ENCODE peak calls at places on chromosome 16, in four cellular contexts. X is A549, P is GM12878, V is HepG2. N is an unnamed sample.

GRCh38 chr16:81861915-81862314 is 82.8 kb downstream of the PLCG2 start:
- DNase-seq in X (no peak), P (no peak), V (no peak), N (no peak)

GRCh38 chr16:24635900-24636610 is 93.4 kb upstream of the TNRC6A start:
- DNase-seq in X (peak; percentile 92), P (no peak), V (no peak), N (peak; percentile 83)

GRCh38 chr16:85124636-85125346 is 12.5 kb upstream of the CIBAR2 start:
- DNase-seq in X (no peak), P (no peak), V (no peak), N (no peak)

GRCh38 chr16:684961-685696 is 995 bp upstream of the JMJD8 start:
- DNase-seq in X (no peak), P (no peak), V (no peak), N (no peak)

GRCh38 chr16:397135-397661 is at the start of gene NME4:
- DNase-seq in X (peak; percentile 37), P (no peak), V (no peak), N (peak; percentile 86)

GRCh38 chr16:47987136-47987535 is 168.7 kb downstream of the ABCC12 start:
- DNase-seq in X (no peak), P (no peak), V (no peak), N (no peak)

GRCh38 chr16:19876501-19877059 is 8.1 kb downstream of the GPRC5B start:
- DNase-seq in X (no peak), P (no peak), V (no peak), N (no peak)

GRCh38 chr16:1297413-1297773 is 12.0 kb upstream of the UBE2I start:
- DNase-seq in X (no peak), P (no peak), V (no peak), N (no peak)

GRCh38 chr16:6189216-6189615 is 1091.6 kb upstream of the EEF2KMT start:
- DNase-seq in X (no peak), P (no peak), V (no peak), N (no peak)

GRCh38 chr16:75701361-75701760 is at the start of gene DUXB:
- DNase-seq in X (no peak), P (no peak), V (no peak), N (no peak)

GRCh38 chr16:57694556-57695377 is at the start of gene DRC7:
- DNase-seq in X (peak; percentile 68), P (no peak), V (peak; percentile 86), N (peak; percentile 90)

GRCh38 chr16:1971678-1972489 is at the start of gene TBL3:
- DNase-seq in X (peak; percentile 95), P (peak; percentile 70), V (peak; percentile 87), N (peak; percentile 98)

GRCh38 chr16:8253718-8254117 is 336.6 kb downstream of the TMEM114 start:
- DNase-seq in X (no peak), P (no peak), V (no peak), N (no peak)

GRCh38 chr16:75238132-75238852 is 13.1 kb downstream of the BCAR1 start:
- DNase-seq in X (no peak), P (no peak), V (peak; percentile 89), N (peak; percentile 71)

GRCh38 chr16:49799172-49799571 is 56.7 kb downstream of the ZNF423 start:
- DNase-seq in X (no peak), P (no peak), V (no peak), N (no peak)

GRCh38 chr16:84500531-84500930 is 3.9 kb downstream of the MEAK7 start:
- DNase-seq in X (no peak), P (no peak), V (no peak), N (no peak)

GRCh38 chr16:78375055-78375679 is 275.7 kb downstream of the WWOX start:
- DNase-seq in X (no peak), P (no peak), V (no peak), N (no peak)

GRCh38 chr16:69724981-69725479 is 1.3 kb downstream of the NQO1 start:
- DNase-seq in X (no peak), P (no peak), V (peak; percentile 26), N (no peak)

GRCh38 chr16:77789646-77790370 is 1.4 kb downstream of the VAT1L start:
- DNase-seq in X (no peak), P (no peak), V (no peak), N (no peak)

GRCh38 chr16:87233928-87234327 is 83.3 kb downstream of the C16orf95 start:
- DNase-seq in X (peak; percentile 36), P (no peak), V (peak; percentile 23), N (no peak)

GRCh38 chr16:26777821-26778220 is 288.9 kb upstream of the C16orf82 start:
- DNase-seq in X (no peak), P (no peak), V (no peak), N (no peak)

GRCh38 chr16:80948886-80949502 is 57.7 kb downstream of the CMC2 start:
- DNase-seq in X (peak; percentile 17), P (no peak), V (peak; percentile 62), N (peak; percentile 44)

GRCh38 chr16:79316004-79316458 is 284.5 kb downstream of the MAF start:
- DNase-seq in X (no peak), P (peak; percentile 53), V (no peak), N (no peak)

GRCh38 chr16:56354746-56355145 is 70.6 kb downstream of the AMFR start:
- DNase-seq in X (no peak), P (no peak), V (no peak), N (peak; percentile 11)

GRCh38 chr16:396199-396598 is 800 bp upstream of the NME4 start:
- DNase-seq in X (no peak), P (no peak), V (no peak), N (no peak)

GRCh38 chr16:48003226-48003907 is 152.4 kb downstream of the ABCC12 start:
- DNase-seq in X (no peak), P (no peak), V (no peak), N (no peak)

GRCh38 chr16:56576585-56577299 is 11.9 kb downstream of the MT4 start:
- DNase-seq in X (peak; percentile 72), P (peak; percentile 32), V (peak; percentile 69), N (peak; percentile 63)

GRCh38 chr16:86245895-86246294 is 264.4 kb upstream of the FOXF1 start:
- DNase-seq in X (no peak), P (no peak), V (no peak), N (no peak)

GRCh38 chr16:58306327-58306726 is 11.5 kb upstream of the PRSS54 start:
- DNase-seq in X (peak; percentile 44), P (no peak), V (peak; percentile 15), N (no peak)

GRCh38 chr16:82701302-82702022 is 74.7 kb downstream of the CDH13 start:
- DNase-seq in X (no peak), P (no peak), V (no peak), N (no peak)

GRCh38 chr16:77599793-77600415 is 122.4 kb upstream of the NUDT7 start:
- DNase-seq in X (peak; percentile 56), P (no peak), V (peak; percentile 41), N (peak; percentile 30)

GRCh38 chr16:72884573-72884972 is 163.4 kb downstream of the ZFHX3 start:
- DNase-seq in X (no peak), P (no peak), V (peak; percentile 75), N (no peak)

GRCh38 chr16:20879175-20880053 is 20.7 kb downstream of the DCUN1D3 start:
- DNase-seq in X (peak; percentile 24), P (peak; percentile 71), V (peak; percentile 57), N (no peak)

GRCh38 chr16:52439171-52439701 is 107.7 kb downstream of the TOX3 start:
- DNase-seq in X (no peak), P (no peak), V (no peak), N (peak; percentile 1)

DNA sequence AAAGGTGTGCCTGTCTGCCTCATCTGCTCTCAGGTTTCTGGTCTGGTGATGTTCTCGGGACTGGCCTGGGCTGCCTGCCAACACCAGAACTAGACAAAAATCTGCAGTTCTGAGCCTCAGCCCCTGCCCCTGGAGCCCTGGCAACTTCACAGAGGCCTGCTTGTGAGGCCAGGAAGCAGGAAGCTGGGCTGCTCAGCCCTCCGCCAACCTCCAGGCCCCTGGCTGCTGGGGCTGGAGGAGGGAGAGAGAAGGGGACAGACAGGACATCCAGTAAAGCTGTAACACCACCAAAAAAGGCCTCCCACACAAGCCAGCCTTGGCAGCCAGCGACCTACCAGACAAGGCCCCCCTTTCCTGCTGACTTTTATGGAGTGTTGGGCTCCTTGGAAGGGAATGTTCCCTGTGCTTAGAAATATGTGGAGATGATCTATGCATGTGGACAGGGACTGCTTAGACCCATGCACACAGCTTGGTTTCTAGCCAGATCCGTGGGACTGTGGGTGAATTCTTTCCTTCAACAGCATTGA is 157.6 kb downstream of the XYLT1 start:
- DNase-seq in X (no peak), P (no peak), V (no peak), N (peak; percentile 76)
- TF ChIP-seq PBX3 in X (no peak), P (no peak), V (no peak), N (no peak)

GRCh38 chr16:12659871-12660270 is 143.8 kb downstream of the CPPED1 start:
- DNase-seq in X (no peak), P (no peak), V (no peak), N (no peak)

GRCh38 chr16:12658506-12658905 is 145.2 kb downstream of the CPPED1 start:
- DNase-seq in X (no peak), P (no peak), V (no peak), N (no peak)

GRCh38 chr16:12664334-12664733 is 139.4 kb downstream of the CPPED1 start:
- DNase-seq in X (no peak), P (no peak), V (no peak), N (no peak)

GRCh38 chr16:12661656-12662172 is 142.0 kb downstream of the CPPED1 start:
- DNase-seq in X (peak; percentile 23), P (no peak), V (peak; percentile 76), N (no peak)
- TF ChIP-seq PBX3 in X (no peak), P (no peak), V (peak; percentile 91), N (no peak)

GRCh38 chr16:65117701-65118448 is 4.0 kb downstream of the CDH11 start:
- DNase-seq in X (peak; percentile 70), P (peak; percentile 2), V (peak; percentile 59), N (peak; percentile 65)
- TF ChIP-seq PBX3 in X (no peak), P (no peak), V (no peak), N (peak; percentile 4)

GRCh38 chr16:30368792-30369090 is 1.6 kb downstream of the TBC1D10B start:
- DNase-seq in X (no peak), P (no peak), V (no peak), N (no peak)

GRCh38 chr16:30369938-30370443 is 303 bp downstream of the TBC1D10B start:
- DNase-seq in X (no peak), P (no peak), V (no peak), N (no peak)

GRCh38 chr16:30370444-30371247 is at the start of gene TBC1D10B:
- DNase-seq in X (peak; percentile 100), P (peak; percentile 100), V (peak; percentile 100), N (peak; percentile 93)

GRCh38 chr16:30368122-30368791 is 2.0 kb downstream of the TBC1D10B start:
- DNase-seq in X (no peak), P (no peak), V (no peak), N (no peak)

GRCh38 chr16:30369091-30369937 is 980 bp downstream of the TBC1D10B start:
- DNase-seq in X (no peak), P (no peak), V (no peak), N (no peak)
- TF ChIP-seq PBX3 in X (no peak), P (no peak), V (no peak), N (no peak)

GRCh38 chr16:13453938-13454553 is 465.9 kb upstream of the ERCC4 start:
- DNase-seq in X (peak; percentile 16), P (no peak), V (peak; percentile 38), N (peak; percentile 33)

GRCh38 chr16:13448346-13448745 is 471.6 kb upstream of the ERCC4 start:
- DNase-seq in X (no peak), P (no peak), V (no peak), N (no peak)

GRCh38 chr16:13453325-13453724 is 466.6 kb upstream of the ERCC4 start:
- DNase-seq in X (no peak), P (no peak), V (no peak), N (no peak)
- TF ChIP-seq PBX3 in X (no peak), P (no peak), V (no peak), N (no peak)

GRCh38 chr16:66342294-66342900 is 24.1 kb upstream of the CDH5 start:
- DNase-seq in X (peak; percentile 43), P (no peak), V (peak; percentile 18), N (peak; percentile 72)
- TF ChIP-seq PBX3 in X (no peak), P (no peak), V (no peak), N (no peak)

N was measured in SK-N-SH.